ENCODE peak calls at places on chromosomes 4 and X, in five cellular contexts. One of them, this sample, is unnamed.

GRCh38 chr4:30537462-30537861 is 182.7 kb upstream of the PCDH7 start:
- DNase-seq in spleen: no peak
- DNase-seq in tibial nerve: no peak
- DNase-seq in esophagus squamous epithelium: no peak
- DNase-seq in HCT116: peak
- DNase-seq in this sample: no peak

GRCh38 chrX:32185160-32185559 is 1026.2 kb downstream of the DMD start:
- DNase-seq in esophagus squamous epithelium: no peak
- DNase-seq in HCT116: no peak
- DNase-seq in spleen: no peak
- DNase-seq in tibial nerve: no peak
- DNase-seq in this sample: no peak

GRCh38 chrX:387729-388128 is 1.0 kb upstream of the PPP2R3B start:
- DNase-seq in tibial nerve: no peak
- DNase-seq in HCT116: no peak
- DNase-seq in spleen: peak
- DNase-seq in esophagus squamous epithelium: no peak
- DNase-seq in this sample: no peak

GRCh38 chrX:10157545-10157944 is 770 bp downstream of the CLCN4 start:
- DNase-seq in spleen: no peak
- DNase-seq in tibial nerve: no peak
- DNase-seq in esophagus squamous epithelium: no peak
- DNase-seq in HCT116: no peak
- DNase-seq in this sample: no peak

GRCh38 chrX:21926527-21927278 is 13.8 kb upstream of the SMS start:
- DNase-seq in tibial nerve: no peak
- DNase-seq in HCT116: peak
- DNase-seq in esophagus squamous epithelium: no peak
- DNase-seq in spleen: no peak
- DNase-seq in this sample: no peak

GRCh38 chr4:10079951-10080873 is 36.4 kb downstream of the WDR1 start:
- DNase-seq in esophagus squamous epithelium: no peak
- DNase-seq in spleen: peak
- DNase-seq in tibial nerve: no peak
- DNase-seq in HCT116: no peak
- DNase-seq in this sample: peak

GRCh38 chrX:11188664-11189063 is 77.5 kb downstream of the HCCS start:
- DNase-seq in HCT116: no peak
- DNase-seq in tibial nerve: no peak
- DNase-seq in esophagus squamous epithelium: no peak
- DNase-seq in spleen: no peak
- DNase-seq in this sample: no peak

GRCh38 chr4:54228064-54228527 is 997 bp upstream of the PDGFRA start:
- DNase-seq in tibial nerve: peak
- DNase-seq in spleen: peak
- DNase-seq in esophagus squamous epithelium: peak
- DNase-seq in HCT116: no peak
- DNase-seq in this sample: peak

GRCh38 chrX:45622538-45622937 is 421.9 kb upstream of the DIPK2B start:
- DNase-seq in HCT116: no peak
- DNase-seq in spleen: no peak
- DNase-seq in tibial nerve: no peak
- DNase-seq in esophagus squamous epithelium: no peak
- DNase-seq in this sample: no peak

GRCh38 chr4:40238700-40239548 is 42.1 kb downstream of the RHOH start:
- DNase-seq in esophagus squamous epithelium: no peak
- DNase-seq in tibial nerve: no peak
- DNase-seq in HCT116: no peak
- DNase-seq in spleen: peak
- DNase-seq in this sample: peak
- TF ChIP-seq POLR2A in esophagus squamous epithelium: no peak
- TF ChIP-seq POLR2A in tibial nerve: no peak
- TF ChIP-seq POLR2A in HCT116: no peak
- TF ChIP-seq POLR2A in spleen: no peak
- TF ChIP-seq POLR2A in this sample: no peak

DNA sequence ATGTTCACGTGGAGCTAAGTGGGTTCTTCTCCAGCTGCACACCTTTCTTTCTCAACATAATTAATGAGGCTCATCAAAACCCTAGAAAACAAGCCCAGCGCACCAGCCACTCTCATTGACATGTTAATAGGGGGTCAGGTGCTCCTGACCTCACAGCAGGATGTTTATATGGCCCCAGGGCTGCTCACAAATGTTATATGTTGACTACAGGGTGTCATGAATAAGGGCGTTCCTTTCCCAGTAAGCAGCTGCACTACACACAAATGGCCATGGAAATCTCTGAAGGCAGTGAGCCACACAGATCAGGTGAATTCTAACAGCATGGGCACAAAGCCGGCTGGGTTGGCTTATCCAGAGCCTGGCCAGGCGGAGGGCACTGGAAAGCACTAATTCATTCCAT is 209.8 kb downstream of the MGST2 start:
- DNase-seq in tibial nerve: no peak
- DNase-seq in spleen: no peak
- DNase-seq in HCT116: no peak
- DNase-seq in esophagus squamous epithelium: no peak
- DNase-seq in this sample: no peak
- TF ChIP-seq CTCF in tibial nerve: no peak
- TF ChIP-seq CTCF in spleen: no peak
- TF ChIP-seq CTCF in HCT116: no peak
- TF ChIP-seq CTCF in esophagus squamous epithelium: peak
- TF ChIP-seq CTCF in this sample: no peak

GRCh38 chr4:153257966-153258365 is 53.7 kb downstream of the TRIM2 start:
- DNase-seq in HCT116: no peak
- DNase-seq in esophagus squamous epithelium: no peak
- DNase-seq in tibial nerve: no peak
- DNase-seq in spleen: no peak
- DNase-seq in this sample: no peak
- H3K27ac ChIP-seq in HCT116: no peak
- H3K27ac ChIP-seq in esophagus squamous epithelium: no peak
- H3K27ac ChIP-seq in tibial nerve: no peak
- H3K27ac ChIP-seq in spleen: no peak
- H3K27ac ChIP-seq in this sample: no peak

GRCh38 chr4:26321326-26322276 is 787 bp downstream of the RBPJ start:
- DNase-seq in tibial nerve: no peak
- DNase-seq in HCT116: no peak
- DNase-seq in esophagus squamous epithelium: no peak
- DNase-seq in spleen: peak
- DNase-seq in this sample: peak

GRCh38 chr4:26320453-26321325 is at the start of gene RBPJ:
- DNase-seq in tibial nerve: peak
- DNase-seq in esophagus squamous epithelium: peak
- DNase-seq in HCT116: peak
- DNase-seq in spleen: peak
- DNase-seq in this sample: peak

GRCh38 chr4:26320159-26320452 is 708 bp upstream of the RBPJ start:
- DNase-seq in spleen: no peak
- DNase-seq in tibial nerve: no peak
- DNase-seq in esophagus squamous epithelium: no peak
- DNase-seq in HCT116: no peak
- DNase-seq in this sample: no peak

GRCh38 chr4:26317766-26318165 is 3.0 kb upstream of the RBPJ start:
- DNase-seq in esophagus squamous epithelium: no peak
- DNase-seq in spleen: no peak
- DNase-seq in HCT116: no peak
- DNase-seq in tibial nerve: no peak
- DNase-seq in this sample: no peak

GRCh38 chr4:26319467-26320158 is 1.2 kb upstream of the RBPJ start:
- DNase-seq in spleen: peak
- DNase-seq in HCT116: peak
- DNase-seq in esophagus squamous epithelium: peak
- DNase-seq in tibial nerve: peak
- DNase-seq in this sample: peak
- TF ChIP-seq POLR2A in spleen: no peak
- TF ChIP-seq POLR2A in HCT116: no peak
- TF ChIP-seq POLR2A in esophagus squamous epithelium: no peak
- TF ChIP-seq POLR2A in tibial nerve: peak
- TF ChIP-seq POLR2A in this sample: no peak

DNA sequence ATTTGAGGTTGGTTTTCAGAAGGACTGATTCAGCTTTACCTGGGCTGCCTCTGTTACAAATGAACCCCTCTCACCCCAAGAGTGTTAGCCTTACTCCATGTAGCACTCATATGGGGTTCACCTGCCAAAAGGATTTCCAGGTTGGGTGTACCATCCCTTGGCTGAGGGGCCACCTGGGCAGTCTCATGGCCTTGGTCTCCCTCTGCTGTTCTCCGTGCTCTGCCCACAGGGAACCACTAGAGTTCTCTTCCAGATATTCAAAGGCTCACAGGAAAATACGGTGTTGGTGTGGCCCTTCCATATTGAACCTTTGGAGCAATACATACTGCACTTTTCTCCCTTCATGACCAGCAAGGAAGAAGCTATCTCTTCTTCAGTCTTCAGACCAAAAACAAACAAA is 18.0 kb upstream of the PRDM5 start:
- DNase-seq in spleen: no peak
- DNase-seq in esophagus squamous epithelium: no peak
- DNase-seq in tibial nerve: no peak
- DNase-seq in HCT116: no peak
- DNase-seq in this sample: no peak
- TF ChIP-seq CTCF in spleen: no peak
- TF ChIP-seq CTCF in esophagus squamous epithelium: no peak
- TF ChIP-seq CTCF in tibial nerve: no peak
- TF ChIP-seq CTCF in HCT116: no peak
- TF ChIP-seq CTCF in this sample: no peak

GRCh38 chrX:153673398-153674218 is at the start of gene PNCK:
- DNase-seq in esophagus squamous epithelium: no peak
- DNase-seq in spleen: peak
- DNase-seq in HCT116: no peak
- DNase-seq in tibial nerve: no peak
- DNase-seq in this sample: no peak
- H3K27ac ChIP-seq in esophagus squamous epithelium: no peak
- H3K27ac ChIP-seq in spleen: no peak
- H3K27ac ChIP-seq in HCT116: no peak
- H3K27ac ChIP-seq in tibial nerve: no peak
- H3K27ac ChIP-seq in this sample: no peak